ENCODE peak calls at places on chromosomes 5 and 9, in four cellular contexts. One of them, this sample, is unnamed.

GRCh38 chr5:18455521-18455920 is 821.3 kb downstream of the TAF11L14 start:
- DNase-seq in hippocampal formation: no peak
- DNase-seq in aorta: no peak
- DNase-seq in MM.1S: no peak
- DNase-seq in this sample: no peak

GRCh38 chr5:81428866-81429265 is 34.9 kb upstream of the ACOT12 start:
- DNase-seq in aorta: no peak
- DNase-seq in hippocampal formation: no peak
- DNase-seq in MM.1S: no peak
- DNase-seq in this sample: no peak

GRCh38 chr9:127742435-127743088 is 7.5 kb upstream of the TOR2A start:
- DNase-seq in aorta: no peak
- DNase-seq in MM.1S: no peak
- DNase-seq in hippocampal formation: no peak
- DNase-seq in this sample: no peak

GRCh38 chr5:107875834-107876233 is 205.1 kb upstream of the EFNA5 start:
- DNase-seq in aorta: no peak
- DNase-seq in hippocampal formation: no peak
- DNase-seq in MM.1S: no peak
- DNase-seq in this sample: no peak

GRCh38 chr9:122263699-122264349 is 816 bp downstream of the RBM18 start:
- DNase-seq in hippocampal formation: no peak
- DNase-seq in aorta: no peak
- DNase-seq in MM.1S: peak
- DNase-seq in this sample: no peak

GRCh38 chr9:99544526-99544925 is 277.2 kb upstream of the NR4A3 start:
- DNase-seq in aorta: no peak
- DNase-seq in hippocampal formation: no peak
- DNase-seq in MM.1S: no peak
- DNase-seq in this sample: no peak

GRCh38 chr5:139417214-139417613 is 13.3 kb upstream of the SPATA24 start:
- DNase-seq in MM.1S: no peak
- DNase-seq in aorta: no peak
- DNase-seq in hippocampal formation: peak
- DNase-seq in this sample: no peak

GRCh38 chr5:108900668-108901067 is 153.0 kb downstream of the FER start:
- DNase-seq in hippocampal formation: no peak
- DNase-seq in aorta: no peak
- DNase-seq in MM.1S: no peak
- DNase-seq in this sample: no peak

GRCh38 chr9:89311346-89312153 is 555 bp downstream of the CKS2 start:
- DNase-seq in aorta: no peak
- DNase-seq in MM.1S: no peak
- DNase-seq in hippocampal formation: no peak
- DNase-seq in this sample: peak

GRCh38 chr5:31421806-31422586 is 109.9 kb downstream of the DROSHA start:
- DNase-seq in aorta: no peak
- DNase-seq in hippocampal formation: no peak
- DNase-seq in MM.1S: no peak
- DNase-seq in this sample: no peak

GRCh38 chr9:36937346-36937745 is 96.7 kb downstream of the PAX5 start:
- DNase-seq in hippocampal formation: no peak
- DNase-seq in aorta: no peak
- DNase-seq in MM.1S: no peak
- DNase-seq in this sample: no peak

GRCh38 chr5:72079288-72079687 is 28.0 kb upstream of the MAP1B start:
- DNase-seq in aorta: no peak
- DNase-seq in MM.1S: no peak
- DNase-seq in hippocampal formation: no peak
- DNase-seq in this sample: no peak

GRCh38 chr9:126705767-126706697 is 92.3 kb downstream of the LMX1B start:
- DNase-seq in aorta: peak
- DNase-seq in MM.1S: peak
- DNase-seq in hippocampal formation: no peak
- DNase-seq in this sample: peak

GRCh38 chr5:54049963-54050362 is 260.4 kb downstream of the ARL15 start:
- DNase-seq in aorta: no peak
- DNase-seq in MM.1S: no peak
- DNase-seq in hippocampal formation: no peak
- DNase-seq in this sample: no peak

This sample was measured in upper lobe of right lung.